ENCODE peak calls at places on chromosomes 12 and 14, in four cellular contexts. S is neural progenitor cell, I is right cardiac atrium, H is hepatocyte. R is an unnamed sample.

GRCh38 chr12:51865757-51866270 is 17.3 kb upstream of the FIGNL2 start:
- DNase-seq in S (peak; percentile 48), I (no peak), H (no peak), R (no peak)

GRCh38 chr12:131902332-131903241 is 8.2 kb downstream of the ULK1 start:
- DNase-seq in S (no peak), I (peak; percentile 22), H (no peak), R (no peak)

GRCh38 chr14:23219075-23219474 is 18.7 kb upstream of the RNF212B start:
- DNase-seq in S (no peak), I (no peak), H (no peak), R (no peak)

GRCh38 chr12:6700646-6701051 is at the start of gene PIANP:
- DNase-seq in S (peak; percentile 74), I (no peak), H (peak; percentile 77), R (peak; percentile 38)

GRCh38 chr12:108352591-108352990 is 13.5 kb upstream of the CMKLR1 start:
- DNase-seq in S (no peak), I (no peak), H (no peak), R (no peak)

GRCh38 chr14:63770187-63770807 is 42.4 kb upstream of the SGPP1 start:
- DNase-seq in S (peak; percentile 21), I (no peak), H (peak; percentile 63), R (peak; percentile 32)

GRCh38 chr12:89252284-89252683 is 100.0 kb downstream of the DUSP6 start:
- DNase-seq in S (no peak), I (no peak), H (no peak), R (no peak)

GRCh38 chr12:14846878-14847580 is 3.7 kb upstream of the ART4 start:
- DNase-seq in S (no peak), I (no peak), H (no peak), R (no peak)

GRCh38 chr14:46819117-46819516 is 167.5 kb upstream of the RPL10L start:
- DNase-seq in S (no peak), I (no peak), H (no peak), R (no peak)

GRCh38 chr14:23117371-23118020 is 1.6 kb downstream of the CEBPE start:
- DNase-seq in S (no peak), I (no peak), H (no peak), R (no peak)

GRCh38 chr12:9204380-9204779 is 3.8 kb downstream of the PZP start:
- DNase-seq in S (no peak), I (no peak), H (no peak), R (no peak)

GRCh38 chr14:90804776-90805391 is 11.3 kb downstream of the TTC7B start:
- DNase-seq in S (no peak), I (no peak), H (no peak), R (no peak)

GRCh38 chr14:91744068-91744480 is 12.2 kb upstream of the CATSPERB start:
- DNase-seq in S (no peak), I (no peak), H (peak; percentile 53), R (no peak)

GRCh38 chr12:59040651-59041050 is 120.3 kb upstream of the LRIG3 start:
- DNase-seq in S (peak; percentile 84), I (no peak), H (no peak), R (peak; percentile 80)

GRCh38 chr12:54054442-54055332 is 1.1 kb downstream of the HOXC4 start:
- DNase-seq in S (no peak), I (no peak), H (no peak), R (no peak)

GRCh38 chr12:32211066-32211768 is 104.6 kb downstream of the BICD1 start:
- DNase-seq in S (no peak), I (no peak), H (no peak), R (no peak)

GRCh38 chr12:47223848-47224213 is 144.1 kb upstream of the AMIGO2 start:
- DNase-seq in S (no peak), I (no peak), H (peak; percentile 64), R (peak; percentile 18)

GRCh38 chr14:101481557-101481956 is 79.7 kb upstream of the DIO3 start:
- DNase-seq in S (no peak), I (no peak), H (no peak), R (no peak)

GRCh38 chr12:107296681-107297086 is 203.3 kb upstream of the CRY1 start:
- DNase-seq in S (no peak), I (no peak), H (no peak), R (no peak)

GRCh38 chr14:65446159-65446558 is 33.6 kb downstream of the FUT8 start:
- DNase-seq in S (peak; percentile 25), I (no peak), H (no peak), R (no peak)

GRCh38 chr14:57692671-57693070 is 173.2 kb downstream of the SLC35F4 start:
- DNase-seq in S (peak; percentile 13), I (no peak), H (peak; percentile 44), R (peak; percentile 55)

GRCh38 chr12:7695159-7695930 is at the start of gene GDF3:
- DNase-seq in S (no peak), I (peak; percentile 29), H (no peak), R (no peak)

GRCh38 chr14:25132734-25133422 is 82.9 kb upstream of the STXBP6 start:
- DNase-seq in S (peak; percentile 84), I (peak; percentile 63), H (peak; percentile 90), R (peak; percentile 54)

GRCh38 chr14:65302571-65303184 is 109.9 kb upstream of the FUT8 start:
- DNase-seq in S (no peak), I (no peak), H (no peak), R (no peak)

GRCh38 chr12:78473136-78473535 is 391.4 kb upstream of the SYT1 start:
- DNase-seq in S (no peak), I (no peak), H (peak; percentile 8), R (no peak)

GRCh38 chr12:29795715-29796114 is 12.0 kb upstream of the TMTC1 start:
- DNase-seq in S (no peak), I (no peak), H (no peak), R (no peak)

GRCh38 chr14:105053996-105054395 is 11.2 kb downstream of the GPR132 start:
- DNase-seq in S (no peak), I (no peak), H (no peak), R (no peak)
- H3K27ac ChIP-seq in S (no peak overlapping the region), I (no peak overlapping the region), H (no peak overlapping the region), R (no peak overlapping the region)

GRCh38 chr14:103562135-103562384 is 397 bp downstream of the BAG5 start:
- DNase-seq in S (no peak), I (peak; percentile 69), H (no peak), R (no peak)
- H3K4me1 ChIP-seq in S (peaks cover 16% of the 10 kb centered on the region), I (peaks cover 11% of the 10 kb centered on the region), H (peaks cover 17% of the 10 kb centered on the region), R (peaks cover 14% of the 10 kb centered on the region)

GRCh38 chr12:16609140-16609539 is 3.2 kb upstream of the LMO3 start:
- DNase-seq in S (no peak), I (no peak), H (no peak), R (no peak)
- H3K4me3 ChIP-seq in S (peak overlapping the region; percentile 10), I (peak overlapping the region; percentile 13), H (no peak overlapping the region), R (peak overlapping the region; percentile 44)

GRCh38 chr12:122754790-122755189 is 2.2 kb downstream of the DENR start:
- DNase-seq in S (no peak), I (no peak), H (no peak), R (no peak)

GRCh38 chr12:122753213-122753571 is 568 bp downstream of the DENR start:
- DNase-seq in S (no peak), I (no peak), H (no peak), R (no peak)

GRCh38 chr12:122752464-122753212 is at the start of gene DENR:
- DNase-seq in S (peak; percentile 99), I (peak; percentile 98), H (peak; percentile 99), R (peak; percentile 96)

GRCh38 chr12:122747224-122748175 is 5.1 kb upstream of the DENR start:
- DNase-seq in S (no peak), I (no peak), H (no peak), R (no peak)

GRCh38 chr12:122749569-122750332 is 2.9 kb upstream of the DENR start:
- DNase-seq in S (peak; percentile 35), I (no peak), H (no peak), R (peak; percentile 59)
- H3K27ac ChIP-seq in S (no peak overlapping the region), I (no peak overlapping the region), H (no peak overlapping the region), R (no peak overlapping the region)

GRCh38 chr14:36949371-36949770 is 223.0 kb downstream of the SLC25A21 start:
- DNase-seq in S (no peak), I (no peak), H (no peak), R (no peak)
- H3K4me1 ChIP-seq in S (peaks cover 3% of the 10 kb centered on the region), I (no peaks in the 10 kb centered on the region), H (no peaks in the 10 kb centered on the region), R (peaks cover 7% of the 10 kb centered on the region)

GRCh38 chr12:49960474-49961110 is 1.1 kb upstream of the AQP5 start:
- DNase-seq in S (no peak), I (no peak), H (no peak), R (no peak)
- H3K4me3 ChIP-seq in S (peak overlapping the region; percentile 41), I (peak overlapping the region; percentile 55), H (no peak overlapping the region), R (no peak overlapping the region)